ENCODE peak calls at places on chromosomes 13 and 19, in seven cellular contexts. One of them, this sample, is unnamed.
A peak's percentile ranks its signal among the peaks of the same experiment; 100 is the strongest.

GRCh38 chr19:8311461-8312260 is 3.5 kb upstream of the CD320 start:
- DNase-seq in omental fat pad: no peak
- DNase-seq in caudate nucleus: no peak
- DNase-seq in T-helper 9 cell: no peak
- DNase-seq in upper lobe of right lung: peak; percentile 67
- DNase-seq in cardiac fibroblast: no peak
- DNase-seq in stimulated activated naive CD4-positive, alpha-beta T cell: no peak
- DNase-seq in this sample: peak; percentile 91

GRCh38 chr13:76939215-76939614 is 9.1 kb upstream of the ACOD1 start:
- DNase-seq in omental fat pad: no peak
- DNase-seq in caudate nucleus: no peak
- DNase-seq in T-helper 9 cell: no peak
- DNase-seq in upper lobe of right lung: no peak
- DNase-seq in cardiac fibroblast: peak; percentile 41
- DNase-seq in stimulated activated naive CD4-positive, alpha-beta T cell: no peak
- DNase-seq in this sample: no peak

GRCh38 chr13:50382511-50382910 is 367.3 kb downstream of the KCNRG start:
- DNase-seq in omental fat pad: no peak
- DNase-seq in caudate nucleus: no peak
- DNase-seq in T-helper 9 cell: no peak
- DNase-seq in upper lobe of right lung: no peak
- DNase-seq in cardiac fibroblast: no peak
- DNase-seq in stimulated activated naive CD4-positive, alpha-beta T cell: no peak
- DNase-seq in this sample: no peak

GRCh38 chr13:107266657-107267056 is 698.7 kb upstream of the ARGLU1 start:
- DNase-seq in omental fat pad: no peak
- DNase-seq in caudate nucleus: no peak
- DNase-seq in T-helper 9 cell: no peak
- DNase-seq in upper lobe of right lung: no peak
- DNase-seq in cardiac fibroblast: peak; percentile 10
- DNase-seq in stimulated activated naive CD4-positive, alpha-beta T cell: no peak
- DNase-seq in this sample: peak; percentile 35

GRCh38 chr13:32206097-32206740 is 108.9 kb downstream of the ZAR1L start:
- DNase-seq in omental fat pad: no peak
- DNase-seq in caudate nucleus: no peak
- DNase-seq in T-helper 9 cell: no peak
- DNase-seq in upper lobe of right lung: no peak
- DNase-seq in cardiac fibroblast: peak; percentile 18
- DNase-seq in stimulated activated naive CD4-positive, alpha-beta T cell: no peak
- DNase-seq in this sample: peak; percentile 5

GRCh38 chr13:77000475-77000874 is 8.6 kb downstream of the CLN5 start:
- DNase-seq in omental fat pad: no peak
- DNase-seq in caudate nucleus: no peak
- DNase-seq in T-helper 9 cell: no peak
- DNase-seq in upper lobe of right lung: no peak
- DNase-seq in cardiac fibroblast: peak; percentile 78
- DNase-seq in stimulated activated naive CD4-positive, alpha-beta T cell: no peak
- DNase-seq in this sample: no peak

GRCh38 chr13:107753286-107753685 is 462.1 kb downstream of the LIG4 start:
- DNase-seq in omental fat pad: no peak
- DNase-seq in caudate nucleus: no peak
- DNase-seq in T-helper 9 cell: no peak
- DNase-seq in upper lobe of right lung: no peak
- DNase-seq in cardiac fibroblast: peak; percentile 30
- DNase-seq in stimulated activated naive CD4-positive, alpha-beta T cell: no peak
- DNase-seq in this sample: no peak

GRCh38 chr19:18940791-18941627 is at the start of gene HOMER3:
- DNase-seq in omental fat pad: peak; percentile 85
- DNase-seq in caudate nucleus: peak; percentile 56
- DNase-seq in T-helper 9 cell: peak; percentile 76
- DNase-seq in upper lobe of right lung: peak; percentile 91
- DNase-seq in cardiac fibroblast: peak; percentile 67
- DNase-seq in stimulated activated naive CD4-positive, alpha-beta T cell: peak; percentile 70
- DNase-seq in this sample: peak; percentile 80

GRCh38 chr13:30731658-30732390 is 3.5 kb upstream of the ALOX5AP start:
- DNase-seq in omental fat pad: no peak
- DNase-seq in caudate nucleus: no peak
- DNase-seq in T-helper 9 cell: no peak
- DNase-seq in upper lobe of right lung: no peak
- DNase-seq in cardiac fibroblast: no peak
- DNase-seq in stimulated activated naive CD4-positive, alpha-beta T cell: no peak
- DNase-seq in this sample: peak; percentile 7

GRCh38 chr19:18320865-18321728 is 1.8 kb downstream of the LSM4 start:
- DNase-seq in omental fat pad: no peak
- DNase-seq in caudate nucleus: no peak
- DNase-seq in T-helper 9 cell: no peak
- DNase-seq in upper lobe of right lung: no peak
- DNase-seq in cardiac fibroblast: no peak
- DNase-seq in stimulated activated naive CD4-positive, alpha-beta T cell: no peak
- DNase-seq in this sample: no peak

GRCh38 chr19:19774354-19775033 is 41.6 kb upstream of the ZNF14 start:
- DNase-seq in omental fat pad: no peak
- DNase-seq in caudate nucleus: no peak
- DNase-seq in T-helper 9 cell: no peak
- DNase-seq in upper lobe of right lung: no peak
- DNase-seq in cardiac fibroblast: no peak
- DNase-seq in stimulated activated naive CD4-positive, alpha-beta T cell: no peak
- DNase-seq in this sample: peak; percentile 35

GRCh38 chr13:73672492-73672891 is 461.7 kb downstream of the KLF12 start:
- DNase-seq in omental fat pad: no peak
- DNase-seq in caudate nucleus: no peak
- DNase-seq in T-helper 9 cell: no peak
- DNase-seq in upper lobe of right lung: no peak
- DNase-seq in cardiac fibroblast: peak; percentile 5
- DNase-seq in stimulated activated naive CD4-positive, alpha-beta T cell: no peak
- DNase-seq in this sample: peak; percentile 80

GRCh38 chr19:22332924-22333323 is 46.7 kb downstream of the ZNF729 start:
- DNase-seq in omental fat pad: no peak
- DNase-seq in caudate nucleus: no peak
- DNase-seq in T-helper 9 cell: no peak
- DNase-seq in upper lobe of right lung: no peak
- DNase-seq in cardiac fibroblast: no peak
- DNase-seq in stimulated activated naive CD4-positive, alpha-beta T cell: no peak
- DNase-seq in this sample: no peak

GRCh38 chr13:106385669-106386068 is 149.8 kb downstream of the EFNB2 start:
- DNase-seq in omental fat pad: no peak
- DNase-seq in caudate nucleus: no peak
- DNase-seq in T-helper 9 cell: no peak
- DNase-seq in upper lobe of right lung: no peak
- DNase-seq in cardiac fibroblast: no peak
- DNase-seq in stimulated activated naive CD4-positive, alpha-beta T cell: no peak
- DNase-seq in this sample: no peak

GRCh38 chr13:80141114-80141849 is 199.6 kb downstream of the SPRY2 start:
- DNase-seq in omental fat pad: no peak
- DNase-seq in caudate nucleus: peak; percentile 20
- DNase-seq in T-helper 9 cell: no peak
- DNase-seq in upper lobe of right lung: no peak
- DNase-seq in cardiac fibroblast: peak; percentile 95
- DNase-seq in stimulated activated naive CD4-positive, alpha-beta T cell: no peak
- DNase-seq in this sample: no peak

GRCh38 chr19:10001899-10002298 is 8.4 kb downstream of the COL5A3 start:
- DNase-seq in omental fat pad: no peak
- DNase-seq in caudate nucleus: no peak
- DNase-seq in T-helper 9 cell: no peak
- DNase-seq in upper lobe of right lung: no peak
- DNase-seq in cardiac fibroblast: peak; percentile 14
- DNase-seq in stimulated activated naive CD4-positive, alpha-beta T cell: no peak
- DNase-seq in this sample: no peak

GRCh38 chr19:22609630-22610029 is 24.5 kb upstream of the ZNF492 start:
- DNase-seq in omental fat pad: no peak
- DNase-seq in caudate nucleus: no peak
- DNase-seq in T-helper 9 cell: no peak
- DNase-seq in upper lobe of right lung: peak; percentile 52
- DNase-seq in cardiac fibroblast: no peak
- DNase-seq in stimulated activated naive CD4-positive, alpha-beta T cell: no peak
- DNase-seq in this sample: no peak

GRCh38 chr19:38990949-38991697 is 15.6 kb upstream of the FBXO17 start:
- DNase-seq in omental fat pad: no peak
- DNase-seq in caudate nucleus: no peak
- DNase-seq in T-helper 9 cell: no peak
- DNase-seq in upper lobe of right lung: no peak
- DNase-seq in cardiac fibroblast: peak; percentile 27
- DNase-seq in stimulated activated naive CD4-positive, alpha-beta T cell: no peak
- DNase-seq in this sample: no peak

GRCh38 chr19:52689804-52690394 is 44.9 kb downstream of the ZNF611 start:
- DNase-seq in omental fat pad: no peak
- DNase-seq in caudate nucleus: no peak
- DNase-seq in T-helper 9 cell: peak; percentile 20
- DNase-seq in upper lobe of right lung: peak; percentile 73
- DNase-seq in cardiac fibroblast: no peak
- DNase-seq in stimulated activated naive CD4-positive, alpha-beta T cell: peak; percentile 52
- DNase-seq in this sample: peak; percentile 75

GRCh38 chr19:45473366-45474190 is 5.8 kb downstream of the FOSB start:
- DNase-seq in omental fat pad: no peak
- DNase-seq in caudate nucleus: no peak
- DNase-seq in T-helper 9 cell: peak; percentile 59
- DNase-seq in upper lobe of right lung: no peak
- DNase-seq in cardiac fibroblast: peak; percentile 56
- DNase-seq in stimulated activated naive CD4-positive, alpha-beta T cell: no peak
- DNase-seq in this sample: no peak

GRCh38 chr13:95298971-95299627 is 2.2 kb downstream of the ABCC4 start:
- DNase-seq in omental fat pad: no peak
- DNase-seq in caudate nucleus: no peak
- DNase-seq in T-helper 9 cell: no peak
- DNase-seq in upper lobe of right lung: no peak
- DNase-seq in cardiac fibroblast: peak; percentile 72
- DNase-seq in stimulated activated naive CD4-positive, alpha-beta T cell: no peak
- DNase-seq in this sample: no peak

GRCh38 chr19:39110263-39110967 is 15.2 kb upstream of the PAK4 start:
- DNase-seq in omental fat pad: no peak
- DNase-seq in caudate nucleus: peak; percentile 19
- DNase-seq in T-helper 9 cell: peak; percentile 58
- DNase-seq in upper lobe of right lung: peak; percentile 77
- DNase-seq in cardiac fibroblast: peak; percentile 35
- DNase-seq in stimulated activated naive CD4-positive, alpha-beta T cell: peak; percentile 66
- DNase-seq in this sample: peak; percentile 76

GRCh38 chr19:36089847-36090246 is 21.1 kb upstream of the OVOL3 start:
- DNase-seq in omental fat pad: no peak
- DNase-seq in caudate nucleus: no peak
- DNase-seq in T-helper 9 cell: no peak
- DNase-seq in upper lobe of right lung: no peak
- DNase-seq in cardiac fibroblast: no peak
- DNase-seq in stimulated activated naive CD4-positive, alpha-beta T cell: no peak
- DNase-seq in this sample: no peak

GRCh38 chr13:26663801-26664200 is 96.8 kb downstream of the GPR12 start:
- DNase-seq in omental fat pad: no peak
- DNase-seq in caudate nucleus: no peak
- DNase-seq in T-helper 9 cell: no peak
- DNase-seq in upper lobe of right lung: no peak
- DNase-seq in cardiac fibroblast: no peak
- DNase-seq in stimulated activated naive CD4-positive, alpha-beta T cell: no peak
- DNase-seq in this sample: peak; percentile 89

GRCh38 chr13:48334534-48335127 is 31.1 kb downstream of the RB1 start:
- DNase-seq in omental fat pad: no peak
- DNase-seq in caudate nucleus: no peak
- DNase-seq in T-helper 9 cell: no peak
- DNase-seq in upper lobe of right lung: no peak
- DNase-seq in cardiac fibroblast: peak; percentile 62
- DNase-seq in stimulated activated naive CD4-positive, alpha-beta T cell: peak; percentile 41
- DNase-seq in this sample: peak; percentile 65

GRCh38 chr19:39473443-39473960 is 7.1 kb upstream of the TIMM50 start:
- DNase-seq in omental fat pad: no peak
- DNase-seq in caudate nucleus: no peak
- DNase-seq in T-helper 9 cell: no peak
- DNase-seq in upper lobe of right lung: no peak
- DNase-seq in cardiac fibroblast: no peak
- DNase-seq in stimulated activated naive CD4-positive, alpha-beta T cell: no peak
- DNase-seq in this sample: no peak

GRCh38 chr13:39840201-39840600 is 184.7 kb downstream of the COG6 start:
- DNase-seq in omental fat pad: no peak
- DNase-seq in caudate nucleus: no peak
- DNase-seq in T-helper 9 cell: no peak
- DNase-seq in upper lobe of right lung: no peak
- DNase-seq in cardiac fibroblast: no peak
- DNase-seq in stimulated activated naive CD4-positive, alpha-beta T cell: no peak
- DNase-seq in this sample: no peak

GRCh38 chr13:80574113-80574512 is 233.2 kb upstream of the SPRY2 start:
- DNase-seq in omental fat pad: no peak
- DNase-seq in caudate nucleus: no peak
- DNase-seq in T-helper 9 cell: no peak
- DNase-seq in upper lobe of right lung: no peak
- DNase-seq in cardiac fibroblast: no peak
- DNase-seq in stimulated activated naive CD4-positive, alpha-beta T cell: no peak
- DNase-seq in this sample: no peak

GRCh38 chr13:40115456-40115855 is 460.0 kb downstream of the COG6 start:
- DNase-seq in omental fat pad: no peak
- DNase-seq in caudate nucleus: no peak
- DNase-seq in T-helper 9 cell: no peak
- DNase-seq in upper lobe of right lung: no peak
- DNase-seq in cardiac fibroblast: peak; percentile 31
- DNase-seq in stimulated activated naive CD4-positive, alpha-beta T cell: no peak
- DNase-seq in this sample: no peak

GRCh38 chr13:48214519-48215121 is 18.4 kb upstream of the ITM2B start:
- DNase-seq in omental fat pad: no peak
- DNase-seq in caudate nucleus: no peak
- DNase-seq in T-helper 9 cell: no peak
- DNase-seq in upper lobe of right lung: no peak
- DNase-seq in cardiac fibroblast: no peak
- DNase-seq in stimulated activated naive CD4-positive, alpha-beta T cell: no peak
- DNase-seq in this sample: no peak

GRCh38 chr19:42028304-42029216 is 34.5 kb upstream of the ATP1A3 start:
- DNase-seq in omental fat pad: no peak
- DNase-seq in caudate nucleus: no peak
- DNase-seq in T-helper 9 cell: peak; percentile 22
- DNase-seq in upper lobe of right lung: no peak
- DNase-seq in cardiac fibroblast: no peak
- DNase-seq in stimulated activated naive CD4-positive, alpha-beta T cell: no peak
- DNase-seq in this sample: peak; percentile 71

GRCh38 chr19:7596191-7596937 is 701 bp downstream of the CAMSAP3 start:
- DNase-seq in omental fat pad: no peak
- DNase-seq in caudate nucleus: no peak
- DNase-seq in T-helper 9 cell: no peak
- DNase-seq in upper lobe of right lung: no peak
- DNase-seq in cardiac fibroblast: no peak
- DNase-seq in stimulated activated naive CD4-positive, alpha-beta T cell: peak; percentile 17
- DNase-seq in this sample: peak; percentile 47